ENCODE peak calls at places on chromosomes 12 and 14, in seven cellular contexts. M, W, S, O, C, Y and I are unnamed samples. For H3K9me3, the result is how much of the 10 kb centered on the place peaks cover.

GRCh38 chr12:39227218-39227617 is 215.7 kb downstream of the KIF21A start:
- DNase-seq in Y (peak), W (no peak), C (no peak), O (no peak), M (no peak), S (no peak), I (no peak)

GRCh38 chr12:103647267-103647666 is 60.2 kb downstream of the STAB2 start:
- DNase-seq in M (no peak), S (peak), O (peak), C (peak), W (no peak), Y (no peak), I (no peak)

GRCh38 chr12:51358496-51358895 is 12.0 kb upstream of the CELA1 start:
- DNase-seq in W (no peak), S (no peak), O (no peak), M (no peak), C (no peak), Y (no peak), I (no peak)

GRCh38 chr12:41014643-41015020 is 173.5 kb upstream of the PDZRN4 start:
- DNase-seq in C (peak), W (no peak), Y (no peak), S (peak), M (no peak), O (peak), I (no peak)

GRCh38 chr12:21884942-21885341 is 56.3 kb downstream of the ABCC9 start:
- DNase-seq in Y (no peak), S (no peak), M (no peak), O (no peak), C (no peak), W (no peak), I (no peak)

GRCh38 chr14:89466939-89467338 is 49.9 kb upstream of the FOXN3 start:
- DNase-seq in M (no peak), C (no peak), O (no peak), S (no peak), Y (no peak), W (no peak), I (peak)

GRCh38 chr12:93167841-93168492 is 209.8 kb upstream of the NUDT4 start:
- DNase-seq in C (peak), M (no peak), S (no peak), O (no peak), Y (peak), W (peak), I (no peak)

GRCh38 chr12:53684654-53685220 is 8.9 kb upstream of the ATP5MC2 start:
- DNase-seq in Y (no peak), O (no peak), C (no peak), M (no peak), W (no peak), S (no peak), I (no peak)

GRCh38 chr12:25806271-25806670 is 152.2 kb upstream of the RASSF8 start:
- DNase-seq in M (no peak), W (no peak), Y (no peak), C (no peak), O (no peak), S (no peak), I (no peak)

GRCh38 chr12:111635524-111635923 is 36.4 kb upstream of the ATXN2 start:
- DNase-seq in C (no peak), S (peak), O (no peak), Y (no peak), M (no peak), W (no peak), I (no peak)

GRCh38 chr12:5587701-5588100 is 155.8 kb downstream of the NTF3 start:
- DNase-seq in S (no peak), C (no peak), O (no peak), M (no peak), W (no peak), Y (no peak), I (no peak)

GRCh38 chr12:60501124-60501729 is 905.4 kb downstream of the SLC16A7 start:
- DNase-seq in O (no peak), W (no peak), C (peak), Y (no peak), S (peak), M (no peak), I (no peak)

GRCh38 chr12:86349196-86349595 is 93.0 kb upstream of the MGAT4C start:
- DNase-seq in S (no peak), W (no peak), O (no peak), Y (no peak), M (no peak), C (no peak), I (no peak)

GRCh38 chr14:73136387-73137221 is at the start of gene PSEN1:
- DNase-seq in M (peak), Y (peak), W (peak), O (peak), S (peak), C (peak), I (peak)

GRCh38 chr12:10395390-10395998 is 5.7 kb upstream of the KLRK1 start:
- DNase-seq in Y (peak), O (peak), W (no peak), M (no peak), S (peak), C (no peak), I (peak)

GRCh38 chr14:64572721-64573508 is 23.2 kb downstream of the PPP1R36 start:
- DNase-seq in W (no peak), M (no peak), O (no peak), Y (peak), C (no peak), S (peak), I (no peak)

GRCh38 chr12:67651380-67651695 is 2.8 kb downstream of the DYRK2 start:
- DNase-seq in C (peak), M (no peak), S (peak), Y (no peak), O (peak), W (no peak), I (no peak)

GRCh38 chr12:40689576-40689975 is 2.7 kb upstream of the CNTN1 start:
- DNase-seq in O (no peak), W (no peak), Y (no peak), C (no peak), M (no peak), S (no peak), I (no peak)

GRCh38 chr12:109581856-109582255 is 8.3 kb downstream of the MVK start:
- DNase-seq in Y (no peak), W (no peak), M (no peak), C (no peak), S (peak), O (no peak), I (no peak)

GRCh38 chr12:19959353-19959752 is 409.0 kb upstream of the PDE3A start:
- DNase-seq in O (no peak), S (peak), Y (no peak), M (no peak), C (peak), W (no peak), I (no peak)

GRCh38 chr12:54134395-54134794 is 54.4 kb downstream of the SMUG1 start:
- DNase-seq in Y (no peak), M (no peak), W (no peak), C (no peak), S (no peak), O (no peak), I (no peak)

GRCh38 chr12:5430639-5431603 is 987 bp upstream of the NTF3 start:
- DNase-seq in C (peak), S (no peak), M (no peak), Y (no peak), W (no peak), O (no peak), I (peak)

DNA sequence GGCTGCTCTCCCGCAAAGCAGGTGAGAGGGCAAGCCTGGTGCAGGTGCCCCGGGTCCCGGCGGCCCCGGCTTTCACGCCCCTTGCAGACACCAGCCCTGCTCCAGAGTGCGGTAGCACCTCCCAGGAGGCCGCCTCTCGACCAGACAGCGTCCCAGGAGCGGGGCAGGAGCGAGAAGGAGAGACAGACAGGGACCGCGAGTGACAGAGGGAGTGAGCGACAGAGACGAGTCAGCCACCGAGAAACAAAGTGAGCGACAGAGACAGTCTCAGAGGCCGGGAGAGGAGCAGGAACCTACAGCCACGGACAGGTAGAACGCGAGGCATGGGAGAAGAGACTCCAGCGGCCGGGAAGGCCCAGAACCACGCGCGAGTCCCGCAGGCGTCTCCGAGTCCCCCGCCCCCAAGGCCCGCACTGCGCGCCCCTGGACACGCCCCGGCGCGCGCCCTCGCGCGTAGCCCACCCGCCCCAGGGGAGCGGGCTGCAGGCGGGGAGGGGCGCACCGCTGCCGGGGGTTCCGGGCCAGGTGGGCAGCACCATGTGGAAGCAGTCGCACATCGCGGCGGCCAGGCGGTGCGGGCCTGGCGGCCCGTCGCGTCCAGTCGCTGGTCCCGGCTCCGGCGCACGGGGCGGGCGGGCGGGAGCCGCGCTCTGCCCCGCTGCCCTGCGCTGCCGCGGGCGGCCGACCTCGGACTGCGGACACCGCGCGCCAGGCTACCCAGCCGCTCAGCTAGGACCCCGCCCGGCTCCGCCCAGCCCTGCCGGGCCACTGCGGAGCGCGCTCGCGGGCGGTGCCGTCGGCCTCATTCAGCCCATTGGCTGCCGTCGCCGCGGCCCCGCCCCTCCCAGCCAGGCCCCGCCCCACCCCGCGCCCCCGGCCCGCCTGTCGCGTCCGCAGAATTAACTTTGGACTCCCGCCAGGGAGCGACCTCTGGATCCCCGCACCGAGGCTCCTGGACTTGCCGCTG is at the start of gene AHNAK2:
- DNase-seq in M (peak), Y (peak), C (peak), S (peak), W (peak), O (peak), I (peak)
- H3K4me3 ChIP-seq in M (peak), Y (peak), C (peak), S (peak), W (peak), O (peak), I (peak)

GRCh38 chr12:34257093-34257492 is 234.8 kb downstream of the ALG10 start:
- DNase-seq in M (no peak), Y (no peak), C (no peak), W (no peak), S (no peak), O (no peak), I (no peak)
- H3K9me3 ChIP-seq in M (under half), Y (under half), C (under half), W (under half), S (under half), O (under half), I (under half)

GRCh38 chr12:90770861-90771260 is 184.1 kb downstream of the CCER1 start:
- DNase-seq in M (no peak), O (no peak), Y (no peak), W (no peak), S (no peak), C (peak), I (no peak)
- H3K4me3 ChIP-seq in M (no peak), O (no peak), Y (no peak), W (no peak), S (no peak), C (no peak), I (no peak)

GRCh38 chr14:28365510-28365909 is 401.1 kb upstream of the FOXG1 start:
- DNase-seq in O (no peak), M (no peak), W (no peak), Y (no peak), C (no peak), S (no peak), I (no peak)
- H3K9me3 ChIP-seq in O (under half), M (under half), W (under half), Y (under half), C (under half), S (under half), I (under half)

GRCh38 chr12:685388-685787 is 22.1 kb upstream of the NINJ2 start:
- DNase-seq in Y (no peak), S (no peak), O (peak), C (peak), M (no peak), W (peak), I (peak)

GRCh38 chr12:694734-695503 is 31.7 kb upstream of the NINJ2 start:
- DNase-seq in S (no peak), Y (no peak), O (no peak), C (no peak), W (no peak), M (no peak), I (no peak)

GRCh38 chr12:693937-694533 is 30.8 kb upstream of the NINJ2 start:
- DNase-seq in W (no peak), C (no peak), O (peak), M (no peak), S (no peak), Y (no peak), I (no peak)

GRCh38 chr12:692274-692673 is 29.0 kb upstream of the NINJ2 start:
- DNase-seq in O (no peak), S (no peak), W (no peak), Y (no peak), M (no peak), C (no peak), I (no peak)

GRCh38 chr12:690466-690865 is 27.2 kb upstream of the NINJ2 start:
- DNase-seq in M (no peak), S (no peak), C (peak), Y (peak), O (no peak), W (no peak), I (no peak)
- H3K4me3 ChIP-seq in M (no peak), S (no peak), C (no peak), Y (no peak), O (no peak), W (no peak), I (no peak)

GRCh38 chr14:22547309-22547947 is 41.6 kb downstream of the DAD1 start:
- DNase-seq in Y (no peak), M (no peak), C (peak), W (no peak), S (no peak), O (no peak), I (no peak)

GRCh38 chr14:22549304-22549962 is 39.6 kb downstream of the DAD1 start:
- DNase-seq in O (no peak), M (no peak), S (no peak), C (no peak), W (no peak), Y (no peak), I (no peak)

GRCh38 chr14:22549981-22550670 is 38.9 kb downstream of the DAD1 start:
- DNase-seq in S (peak), O (no peak), M (no peak), W (no peak), C (peak), Y (no peak), I (no peak)

GRCh38 chr14:22546722-22547071 is 42.3 kb downstream of the DAD1 start:
- DNase-seq in S (no peak), M (no peak), O (no peak), W (no peak), Y (no peak), C (no peak), I (no peak)

GRCh38 chr14:22547948-22548750 is 40.9 kb downstream of the DAD1 start:
- DNase-seq in C (no peak), W (no peak), S (no peak), M (no peak), O (no peak), Y (no peak), I (no peak)
- H3K9me3 ChIP-seq in C (under half), W (under half), S (under half), M (under half), O (under half), Y (under half), I (under half)

DNA sequence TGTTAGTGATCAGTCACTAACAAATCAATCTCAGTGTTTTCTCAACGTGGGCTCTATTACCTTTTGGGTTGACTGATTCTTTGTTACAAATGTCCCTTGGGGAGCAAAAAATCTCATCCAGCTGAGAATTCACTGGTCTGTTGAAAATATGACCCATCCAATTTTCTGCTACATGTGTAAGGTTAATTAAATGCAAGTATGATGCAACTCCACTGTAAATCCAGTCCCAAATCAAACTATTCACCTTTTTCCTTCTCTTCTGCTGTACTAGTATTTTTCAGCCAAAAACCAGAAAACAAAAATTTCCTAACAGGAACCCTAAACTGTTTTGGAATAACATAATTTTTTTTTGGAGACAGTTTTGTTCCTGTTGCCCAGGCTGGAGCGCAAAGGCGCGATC is 2.2 kb downstream of the ERH start:
- DNase-seq in Y (no peak), C (no peak), S (peak), W (no peak), M (no peak), O (no peak), I (no peak)
- H3K4me3 ChIP-seq in Y (no peak), C (no peak), S (no peak), W (no peak), M (no peak), O (no peak), I (no peak)

GRCh38 chr12:130137141-130138018 is 24.9 kb upstream of the FZD10 start:
- DNase-seq in O (peak), M (no peak), Y (peak), C (no peak), S (no peak), W (no peak), I (no peak)
- H3K9me3 ChIP-seq in O (under half), M (under half), Y (under half), C (under half), S (under half), W (under half), I (under half)

GRCh38 chr14:99075771-99076370 is 196.1 kb downstream of the BCL11B start:
- DNase-seq in O (no peak), Y (no peak), W (no peak), S (no peak), C (no peak), M (no peak), I (no peak)
- H3K4me3 ChIP-seq in O (no peak), Y (no peak), W (no peak), S (no peak), C (no peak), M (no peak), I (no peak)